ENCODE peak calls at places on chromosomes 6 and 20, in eight cellular contexts. V, W, X, R, I, B, L and D are unnamed samples.

GRCh38 chr20:63182425-63182824 is 33.5 kb downstream of the YTHDF1 start:
- DNase-seq in V (no peak), W (no peak), X (no peak), R (no peak), I (no peak), B (no peak), L (no peak), D (no peak)

GRCh38 chr6:42229720-42230119 is 12.1 kb upstream of the MRPS10 start:
- DNase-seq in V (no peak), W (no peak), X (no peak), R (no peak), I (no peak), B (no peak), L (no peak), D (no peak)

GRCh38 chr20:57429579-57430202 is 38.5 kb downstream of the RBM38 start:
- DNase-seq in V (no peak), W (peak; percentile 69), X (no peak), R (no peak), I (no peak), B (peak; percentile 23), L (no peak), D (peak; percentile 88)

GRCh38 chr20:50015993-50016770 is 33.4 kb downstream of the SNAI1 start:
- DNase-seq in V (peak; percentile 63), W (peak; percentile 66), X (no peak), R (no peak), I (peak; percentile 92), B (no peak), L (no peak), D (no peak)

GRCh38 chr20:17841751-17842191 is 126.8 kb downstream of the SNX5 start:
- DNase-seq in V (no peak), W (no peak), X (no peak), R (no peak), I (no peak), B (no peak), L (no peak), D (no peak)

GRCh38 chr6:42010185-42010872 is 40.0 kb upstream of the TAF8 start:
- DNase-seq in V (peak; percentile 74), W (no peak), X (no peak), R (peak; percentile 6), I (no peak), B (no peak), L (no peak), D (peak; percentile 97)

GRCh38 chr6:127796713-127797112 is 104.1 kb downstream of the THEMIS start:
- DNase-seq in V (no peak), W (no peak), X (no peak), R (no peak), I (no peak), B (no peak), L (no peak), D (no peak)

GRCh38 chr6:14258117-14258516 is 140.5 kb downstream of the CD83 start:
- DNase-seq in V (no peak), W (no peak), X (no peak), R (no peak), I (no peak), B (no peak), L (no peak), D (no peak)

GRCh38 chr6:168181316-168181715 is 102.3 kb upstream of the FRMD1 start:
- DNase-seq in V (no peak), W (no peak), X (no peak), R (no peak), I (no peak), B (no peak), L (peak; percentile 41), D (no peak)

GRCh38 chr6:31821301-31822037 is 6.1 kb upstream of the HSPA1B start:
- DNase-seq in V (peak; percentile 70), W (no peak), X (peak; percentile 30), R (peak; percentile 69), I (peak; percentile 62), B (no peak), L (peak; percentile 75), D (peak; percentile 81)

GRCh38 chr6:104357928-104358327 is 501.8 kb downstream of the HACE1 start:
- DNase-seq in V (no peak), W (no peak), X (no peak), R (no peak), I (no peak), B (no peak), L (no peak), D (no peak)

GRCh38 chr6:14874975-14875677 is 370.7 kb upstream of the JARID2 start:
- DNase-seq in V (no peak), W (no peak), X (no peak), R (no peak), I (no peak), B (no peak), L (no peak), D (no peak)

GRCh38 chr20:9103955-9104354 is 35.1 kb downstream of the PLCB4 start:
- DNase-seq in V (no peak), W (no peak), X (no peak), R (no peak), I (no peak), B (no peak), L (no peak), D (no peak)

GRCh38 chr6:42889815-42890214 is 10.4 kb downstream of the RPL7L1 start:
- DNase-seq in V (peak; percentile 8), W (no peak), X (no peak), R (no peak), I (no peak), B (no peak), L (no peak), D (no peak)

GRCh38 chr6:134079406-134079921 is 27.0 kb upstream of the SLC2A12 start:
- DNase-seq in V (no peak), W (no peak), X (no peak), R (no peak), I (no peak), B (no peak), L (no peak), D (no peak)

GRCh38 chr6:1724124-1724523 is 114.4 kb downstream of the FOXC1 start:
- DNase-seq in V (no peak), W (no peak), X (no peak), R (no peak), I (no peak), B (no peak), L (no peak), D (no peak)

GRCh38 chr6:156413156-156413555 is 364.0 kb upstream of the ARID1B start:
- DNase-seq in V (no peak), W (no peak), X (no peak), R (no peak), I (no peak), B (no peak), L (no peak), D (no peak)

GRCh38 chr20:35059612-35060011 is 33.0 kb downstream of the TRPC4AP start:
- DNase-seq in V (no peak), W (no peak), X (no peak), R (no peak), I (no peak), B (no peak), L (no peak), D (no peak)

GRCh38 chr6:143857651-143858050 is 6.6 kb upstream of the ZC2HC1B start:
- DNase-seq in V (no peak), W (no peak), X (no peak), R (no peak), I (no peak), B (no peak), L (no peak), D (no peak)

GRCh38 chr6:143863754-143864153 is 520 bp upstream of the ZC2HC1B start:
- DNase-seq in V (no peak), W (no peak), X (no peak), R (no peak), I (no peak), B (no peak), L (no peak), D (no peak)

GRCh38 chr6:143864234-143864633 is at the start of gene ZC2HC1B:
- DNase-seq in V (no peak), W (no peak), X (no peak), R (no peak), I (no peak), B (no peak), L (no peak), D (no peak)

DNA sequence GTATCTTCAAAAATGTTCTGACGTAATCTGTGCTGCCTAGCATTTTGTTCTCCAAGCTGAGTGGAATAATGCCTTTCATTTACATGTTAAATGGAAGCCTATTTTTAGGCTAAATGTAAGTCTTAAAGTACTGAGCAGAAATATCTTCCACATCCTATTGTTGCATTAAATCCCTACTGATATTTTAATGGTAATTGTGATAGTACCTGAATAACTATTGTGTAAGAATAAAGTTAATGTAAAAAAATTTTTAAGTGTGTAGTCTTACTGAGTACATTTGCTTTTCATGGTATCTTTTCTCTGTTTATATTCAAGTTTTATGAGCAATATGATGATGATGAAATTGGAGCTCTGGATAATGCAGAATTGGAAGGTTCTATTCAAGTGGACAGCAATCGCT is 4.2 kb upstream of the ZC2HC1B start:
- DNase-seq in V (no peak), W (no peak), X (no peak), R (no peak), I (no peak), B (no peak), L (no peak), D (no peak)
- TF ChIP-seq MAX in V (no peak), W (no peak), X (no peak), R (no peak), I (no peak), B (no peak), L (no peak), D (no peak)

GRCh38 chr20:33412484-33412838 is 11.1 kb upstream of the CDK5RAP1 start:
- DNase-seq in V (no peak), W (no peak), X (no peak), R (no peak), I (no peak), B (no peak), L (no peak), D (no peak)
- TF ChIP-seq MAX in V (no peak), W (no peak), X (no peak), R (no peak), I (no peak), B (no peak), L (no peak), D (no peak)

GRCh38 chr6:25388776-25389175 is 109.6 kb downstream of the CARMIL1 start:
- DNase-seq in V (no peak), W (no peak), X (no peak), R (no peak), I (no peak), B (no peak), L (no peak), D (no peak)
- TF ChIP-seq MAX in V (no peak), W (no peak), X (no peak), R (no peak), I (no peak), B (no peak), L (no peak), D (no peak)

DNA sequence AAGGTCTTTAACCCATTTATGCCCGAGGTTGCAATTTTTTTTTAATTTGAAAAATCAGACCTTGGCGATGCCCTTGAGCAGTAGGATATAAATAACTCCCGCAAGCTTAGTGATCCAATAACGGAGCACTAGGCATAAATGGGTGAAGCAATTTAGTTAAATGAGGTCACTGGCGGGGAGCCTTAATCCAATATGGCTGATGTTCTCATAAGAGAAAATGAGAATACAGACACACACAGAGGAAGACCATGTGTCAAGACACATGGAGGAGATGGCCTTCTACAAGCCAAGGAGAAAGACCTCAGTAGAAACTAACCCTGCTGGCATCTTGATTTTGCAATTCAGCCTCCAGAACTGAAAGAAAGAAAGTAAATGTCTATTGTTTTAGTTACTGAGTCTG is 735 bp downstream of the SIRPG start:
- DNase-seq in V (no peak), W (no peak), X (no peak), R (no peak), I (no peak), B (no peak), L (no peak), D (peak; percentile 41)
- TF ChIP-seq MAX in V (no peak), W (no peak), X (no peak), R (no peak), I (no peak), B (no peak), L (no peak), D (no peak)

GRCh38 chr6:106099235-106099537 is 13.1 kb downstream of the PRDM1 start:
- DNase-seq in V (no peak), W (no peak), X (no peak), R (no peak), I (no peak), B (no peak), L (no peak), D (no peak)
- TF ChIP-seq MAX in V (no peak), W (no peak), X (no peak), R (no peak), I (no peak), B (no peak), L (no peak), D (no peak)